ENCODE peak calls at places on chromosomes 1 and 21, in five cellular contexts. One of them, this sample, is unnamed.

GRCh38 chr21:46033410-46034404 is 52.1 kb downstream of the COL6A1 start:
- DNase-seq in brain microvascular endothelial cell: no peak
- DNase-seq in naive thymus-derived CD4-positive, alpha-beta T cell: no peak
- DNase-seq in mesendoderm: peak; percentile 35
- DNase-seq in lung: no peak
- DNase-seq in this sample: no peak

GRCh38 chr1:3129133-3129490 is 60.1 kb downstream of the PRDM16 start:
- DNase-seq in brain microvascular endothelial cell: no peak
- DNase-seq in naive thymus-derived CD4-positive, alpha-beta T cell: no peak
- DNase-seq in mesendoderm: no peak
- DNase-seq in lung: no peak
- DNase-seq in this sample: no peak

GRCh38 chr1:76336951-76337371 is 262.4 kb downstream of the ST6GALNAC3 start:
- DNase-seq in brain microvascular endothelial cell: peak; percentile 86
- DNase-seq in naive thymus-derived CD4-positive, alpha-beta T cell: no peak
- DNase-seq in mesendoderm: peak; percentile 21
- DNase-seq in lung: peak; percentile 67
- DNase-seq in this sample: no peak

GRCh38 chr21:45700461-45700860 is 56.9 kb downstream of the PCBP3 start:
- DNase-seq in brain microvascular endothelial cell: no peak
- DNase-seq in naive thymus-derived CD4-positive, alpha-beta T cell: no peak
- DNase-seq in mesendoderm: no peak
- DNase-seq in lung: no peak
- DNase-seq in this sample: no peak

GRCh38 chr21:39675595-39675994 is 62.9 kb downstream of the B3GALT5 start:
- DNase-seq in brain microvascular endothelial cell: no peak
- DNase-seq in naive thymus-derived CD4-positive, alpha-beta T cell: no peak
- DNase-seq in mesendoderm: no peak
- DNase-seq in lung: no peak
- DNase-seq in this sample: no peak

GRCh38 chr1:214441119-214441518 is 110.3 kb downstream of the PTPN14 start:
- DNase-seq in brain microvascular endothelial cell: peak; percentile 54
- DNase-seq in naive thymus-derived CD4-positive, alpha-beta T cell: peak; percentile 18
- DNase-seq in mesendoderm: no peak
- DNase-seq in lung: no peak
- DNase-seq in this sample: no peak

GRCh38 chr1:227789042-227789880 is 26.2 kb upstream of the PRSS38 start:
- DNase-seq in brain microvascular endothelial cell: no peak
- DNase-seq in naive thymus-derived CD4-positive, alpha-beta T cell: no peak
- DNase-seq in mesendoderm: peak; percentile 52
- DNase-seq in lung: peak; percentile 28
- DNase-seq in this sample: no peak

GRCh38 chr1:222167896-222168295 is 380.0 kb downstream of the HHIPL2 start:
- DNase-seq in brain microvascular endothelial cell: no peak
- DNase-seq in naive thymus-derived CD4-positive, alpha-beta T cell: no peak
- DNase-seq in mesendoderm: no peak
- DNase-seq in lung: no peak
- DNase-seq in this sample: no peak

GRCh38 chr1:109197163-109198042 is 16.3 kb upstream of the SARS1 start:
- DNase-seq in brain microvascular endothelial cell: peak; percentile 99
- DNase-seq in naive thymus-derived CD4-positive, alpha-beta T cell: no peak
- DNase-seq in mesendoderm: peak; percentile 95
- DNase-seq in lung: peak; percentile 51
- DNase-seq in this sample: peak; percentile 97

DNA sequence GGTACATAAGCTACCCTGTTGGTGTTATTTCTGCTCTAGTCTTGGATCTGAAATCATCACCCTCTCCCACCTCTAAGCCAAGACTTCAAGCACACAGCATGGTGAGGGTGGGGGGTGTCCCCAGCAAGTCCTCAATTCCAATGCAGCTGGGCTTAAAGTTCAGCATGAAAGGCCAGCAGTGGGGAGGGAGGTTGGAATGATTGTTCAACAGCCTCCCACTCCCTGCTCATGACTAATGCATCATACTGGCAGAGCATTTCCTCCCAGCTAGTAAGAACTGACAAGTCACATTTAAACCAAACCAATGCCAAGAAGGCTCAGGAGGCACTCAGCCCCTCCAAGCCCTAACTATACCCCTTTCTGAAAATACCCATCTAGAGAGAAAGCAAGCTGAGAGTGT is 50.1 kb downstream of the TIAM1 start:
- DNase-seq in brain microvascular endothelial cell: peak; percentile 92
- DNase-seq in naive thymus-derived CD4-positive, alpha-beta T cell: no peak
- DNase-seq in mesendoderm: peak; percentile 70
- DNase-seq in lung: no peak
- DNase-seq in this sample: peak; percentile 89
- H3K27ac ChIP-seq in brain microvascular endothelial cell: peak overlapping the region; percentile 45
- H3K27ac ChIP-seq in naive thymus-derived CD4-positive, alpha-beta T cell: no peak overlapping the region
- H3K27ac ChIP-seq in mesendoderm: no peak overlapping the region
- H3K27ac ChIP-seq in lung: no peak overlapping the region
- H3K27ac ChIP-seq in this sample: peak overlapping the region; percentile 60

DNA sequence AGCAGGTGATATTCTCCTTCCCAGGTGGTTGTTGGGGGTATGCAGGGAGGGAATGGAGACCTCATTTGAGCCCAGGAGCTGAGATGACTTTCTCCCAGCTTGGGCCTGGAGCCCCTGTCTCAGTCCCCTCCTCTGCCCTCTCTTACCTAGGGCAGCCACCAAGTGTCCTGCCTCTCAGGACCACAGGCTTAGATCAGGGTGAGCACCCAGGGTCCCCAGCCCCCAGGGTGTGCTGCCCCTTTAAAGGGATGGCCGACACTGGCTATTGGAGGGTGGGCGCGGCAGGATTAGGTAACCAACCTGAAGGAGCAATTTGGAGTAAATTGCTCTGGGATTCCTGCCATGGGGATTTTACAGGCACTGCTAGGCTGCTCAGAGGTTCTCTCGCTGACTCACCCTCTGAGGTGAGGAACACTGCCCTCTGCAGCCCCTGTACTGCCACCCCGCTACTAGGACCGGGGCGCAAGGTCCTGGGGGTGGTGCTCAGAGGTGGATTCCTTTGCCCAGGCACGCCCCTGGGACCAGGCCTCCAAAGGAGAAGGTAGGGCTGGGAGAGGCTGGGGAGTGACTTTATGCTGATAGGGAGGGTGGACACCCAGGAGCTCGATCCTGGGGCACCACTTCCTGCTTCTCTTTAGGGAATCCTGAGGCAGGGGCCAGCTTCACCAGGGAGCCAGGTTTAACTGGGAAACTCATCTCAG is 1.5 kb downstream of the RPS6KA1 start:
- DNase-seq in brain microvascular endothelial cell: no peak
- DNase-seq in naive thymus-derived CD4-positive, alpha-beta T cell: no peak
- DNase-seq in mesendoderm: peak; percentile 96
- DNase-seq in lung: peak; percentile 89
- DNase-seq in this sample: peak; percentile 98
- H3K27ac ChIP-seq in brain microvascular endothelial cell: no peak overlapping the region
- H3K27ac ChIP-seq in naive thymus-derived CD4-positive, alpha-beta T cell: no peak overlapping the region
- H3K27ac ChIP-seq in mesendoderm: peak overlapping the region; percentile 32
- H3K27ac ChIP-seq in lung: peak overlapping the region; percentile 82
- H3K27ac ChIP-seq in this sample: peak overlapping the region; percentile 98

DNA sequence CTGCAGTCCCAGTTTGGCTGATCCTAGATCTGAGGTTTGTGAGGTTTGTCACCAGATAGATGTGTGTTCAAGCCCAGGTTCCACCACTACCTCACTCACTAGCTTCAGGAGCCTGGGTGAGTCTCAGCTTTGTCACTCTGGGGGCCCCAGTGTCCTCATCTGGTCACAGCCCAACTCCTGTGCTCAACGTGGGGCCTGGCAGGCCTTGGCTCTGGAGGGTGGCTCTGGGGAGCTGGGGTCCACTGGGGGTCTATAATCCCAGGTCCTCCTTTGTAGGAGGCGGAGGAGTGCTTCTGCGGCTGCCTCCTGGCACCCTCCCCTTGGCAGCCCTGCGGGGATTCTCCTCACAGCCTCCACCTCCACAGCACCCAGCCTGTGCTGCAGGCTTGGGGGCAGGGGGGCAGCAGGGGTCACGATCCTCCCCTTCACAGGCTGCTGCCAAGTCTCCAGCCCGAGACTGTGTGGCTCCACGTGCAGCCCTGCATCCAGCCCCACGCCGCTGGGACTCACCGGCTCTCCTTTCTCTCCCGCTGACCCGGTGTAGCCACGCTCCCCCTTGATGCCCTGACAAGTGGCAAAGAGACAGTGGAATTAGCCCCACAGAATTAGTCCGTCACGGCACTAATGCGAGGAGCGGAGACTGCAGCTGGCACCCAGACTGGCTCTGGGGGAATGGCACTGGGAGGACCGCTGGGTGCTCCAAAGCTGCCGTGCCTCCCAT is 22.5 kb upstream of the PEF1 start:
- DNase-seq in brain microvascular endothelial cell: no peak
- DNase-seq in naive thymus-derived CD4-positive, alpha-beta T cell: no peak
- DNase-seq in mesendoderm: no peak
- DNase-seq in lung: no peak
- DNase-seq in this sample: no peak
- H3K27ac ChIP-seq in brain microvascular endothelial cell: no peak overlapping the region
- H3K27ac ChIP-seq in naive thymus-derived CD4-positive, alpha-beta T cell: no peak overlapping the region
- H3K27ac ChIP-seq in mesendoderm: no peak overlapping the region
- H3K27ac ChIP-seq in lung: no peak overlapping the region
- H3K27ac ChIP-seq in this sample: peak overlapping the region; percentile 97

DNA sequence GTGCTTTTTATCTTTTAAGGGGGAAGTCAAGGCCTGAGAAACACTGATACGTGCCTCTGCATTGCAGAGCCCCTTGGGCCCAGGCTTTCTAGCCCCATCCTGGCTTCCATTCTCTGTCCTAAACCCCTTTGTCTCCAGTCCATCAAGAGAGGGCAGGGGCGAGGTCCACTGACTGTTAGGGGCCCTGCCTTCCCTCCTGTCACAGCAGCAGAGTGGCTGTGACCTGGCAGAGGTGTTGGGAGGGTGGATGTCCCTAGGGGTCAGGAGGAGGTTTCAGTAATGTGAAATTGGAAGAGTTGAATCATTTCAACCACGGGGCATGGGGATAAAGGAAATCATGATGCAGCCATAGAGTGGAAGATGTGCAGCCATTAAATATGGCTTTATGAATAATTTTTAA is 24.0 kb downstream of the SOX13 start:
- DNase-seq in brain microvascular endothelial cell: no peak
- DNase-seq in naive thymus-derived CD4-positive, alpha-beta T cell: no peak
- DNase-seq in mesendoderm: no peak
- DNase-seq in lung: no peak
- DNase-seq in this sample: no peak
- H3K27ac ChIP-seq in brain microvascular endothelial cell: no peak overlapping the region
- H3K27ac ChIP-seq in naive thymus-derived CD4-positive, alpha-beta T cell: no peak overlapping the region
- H3K27ac ChIP-seq in mesendoderm: no peak overlapping the region
- H3K27ac ChIP-seq in lung: peak overlapping the region; percentile 42
- H3K27ac ChIP-seq in this sample: no peak overlapping the region

GRCh38 chr1:71465093-71465492 is 384.3 kb upstream of the ZRANB2 start:
- DNase-seq in brain microvascular endothelial cell: no peak
- DNase-seq in naive thymus-derived CD4-positive, alpha-beta T cell: no peak
- DNase-seq in mesendoderm: no peak
- DNase-seq in lung: no peak
- DNase-seq in this sample: no peak
- H3K27ac ChIP-seq in brain microvascular endothelial cell: no peak overlapping the region
- H3K27ac ChIP-seq in naive thymus-derived CD4-positive, alpha-beta T cell: no peak overlapping the region
- H3K27ac ChIP-seq in mesendoderm: no peak overlapping the region
- H3K27ac ChIP-seq in lung: no peak overlapping the region
- H3K27ac ChIP-seq in this sample: no peak overlapping the region

GRCh38 chr1:167734841-167735240 is 13.1 kb downstream of the MPZL1 start:
- DNase-seq in brain microvascular endothelial cell: no peak
- DNase-seq in naive thymus-derived CD4-positive, alpha-beta T cell: no peak
- DNase-seq in mesendoderm: no peak
- DNase-seq in lung: no peak
- DNase-seq in this sample: no peak

GRCh38 chr1:167734227-167734626 is 12.4 kb downstream of the MPZL1 start:
- DNase-seq in brain microvascular endothelial cell: no peak
- DNase-seq in naive thymus-derived CD4-positive, alpha-beta T cell: no peak
- DNase-seq in mesendoderm: no peak
- DNase-seq in lung: no peak
- DNase-seq in this sample: no peak

GRCh38 chr1:167739752-167740151 is 18.0 kb downstream of the MPZL1 start:
- DNase-seq in brain microvascular endothelial cell: no peak
- DNase-seq in naive thymus-derived CD4-positive, alpha-beta T cell: no peak
- DNase-seq in mesendoderm: no peak
- DNase-seq in lung: no peak
- DNase-seq in this sample: no peak

GRCh38 chr1:167737169-167737568 is 15.4 kb downstream of the MPZL1 start:
- DNase-seq in brain microvascular endothelial cell: no peak
- DNase-seq in naive thymus-derived CD4-positive, alpha-beta T cell: no peak
- DNase-seq in mesendoderm: no peak
- DNase-seq in lung: no peak
- DNase-seq in this sample: no peak

DNA sequence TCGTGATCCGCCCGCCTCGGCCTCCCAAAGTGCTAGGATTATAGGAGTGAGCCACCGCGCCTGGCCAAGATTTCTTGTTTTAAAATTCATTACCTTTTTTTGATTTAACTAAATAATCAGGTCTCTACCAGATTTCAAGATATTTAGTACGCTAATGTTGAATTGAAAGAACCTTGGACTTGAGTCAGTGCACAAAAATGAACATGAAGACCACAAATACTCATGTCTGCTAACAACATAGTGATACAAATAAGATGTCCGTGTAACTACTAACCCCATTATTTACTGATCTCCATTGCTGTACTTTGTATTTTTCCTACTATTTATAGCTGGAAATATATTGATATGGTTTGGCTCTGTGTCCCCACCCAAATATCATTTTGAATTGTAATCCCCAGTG is 16.4 kb downstream of the MPZL1 start:
- DNase-seq in brain microvascular endothelial cell: no peak
- DNase-seq in naive thymus-derived CD4-positive, alpha-beta T cell: no peak
- DNase-seq in mesendoderm: no peak
- DNase-seq in lung: no peak
- DNase-seq in this sample: no peak
- H3K27ac ChIP-seq in brain microvascular endothelial cell: no peak overlapping the region
- H3K27ac ChIP-seq in naive thymus-derived CD4-positive, alpha-beta T cell: no peak overlapping the region
- H3K27ac ChIP-seq in mesendoderm: no peak overlapping the region
- H3K27ac ChIP-seq in lung: no peak overlapping the region
- H3K27ac ChIP-seq in this sample: no peak overlapping the region

GRCh38 chr1:33763406-33763805 is 100.5 kb upstream of the HMGB4 start:
- DNase-seq in brain microvascular endothelial cell: peak; percentile 1
- DNase-seq in naive thymus-derived CD4-positive, alpha-beta T cell: no peak
- DNase-seq in mesendoderm: peak; percentile 22
- DNase-seq in lung: no peak
- DNase-seq in this sample: peak; percentile 80
- H3K27ac ChIP-seq in brain microvascular endothelial cell: no peak overlapping the region
- H3K27ac ChIP-seq in naive thymus-derived CD4-positive, alpha-beta T cell: no peak overlapping the region
- H3K27ac ChIP-seq in mesendoderm: no peak overlapping the region
- H3K27ac ChIP-seq in lung: no peak overlapping the region
- H3K27ac ChIP-seq in this sample: no peak overlapping the region

DNA sequence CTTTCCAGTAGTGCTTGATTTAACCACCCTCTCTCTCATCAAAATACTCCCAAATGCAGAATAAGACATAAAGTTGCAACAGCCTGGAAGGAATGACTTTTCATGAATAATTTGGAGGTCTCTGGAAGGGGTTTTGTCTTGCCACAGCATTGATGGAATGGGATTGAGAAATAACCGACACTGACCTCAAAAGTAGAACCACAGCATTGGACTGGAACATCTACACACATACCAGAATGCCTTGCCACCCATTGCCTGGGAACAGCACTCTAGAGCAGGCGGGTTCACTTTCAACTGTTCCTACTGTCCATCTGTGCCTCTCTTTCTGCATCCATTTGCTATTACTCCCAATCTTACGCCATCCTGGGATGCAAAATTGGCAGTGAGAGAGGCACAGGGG is 149.1 kb upstream of the USP24 start:
- DNase-seq in brain microvascular endothelial cell: no peak
- DNase-seq in naive thymus-derived CD4-positive, alpha-beta T cell: no peak
- DNase-seq in mesendoderm: no peak
- DNase-seq in lung: no peak
- DNase-seq in this sample: no peak
- H3K27ac ChIP-seq in brain microvascular endothelial cell: no peak overlapping the region
- H3K27ac ChIP-seq in naive thymus-derived CD4-positive, alpha-beta T cell: no peak overlapping the region
- H3K27ac ChIP-seq in mesendoderm: no peak overlapping the region
- H3K27ac ChIP-seq in lung: no peak overlapping the region
- H3K27ac ChIP-seq in this sample: no peak overlapping the region

GRCh38 chr1:154859151-154859785 is 10.8 kb downstream of the KCNN3 start:
- DNase-seq in brain microvascular endothelial cell: no peak
- DNase-seq in naive thymus-derived CD4-positive, alpha-beta T cell: no peak
- DNase-seq in mesendoderm: no peak
- DNase-seq in lung: no peak
- DNase-seq in this sample: no peak
- H3K27ac ChIP-seq in brain microvascular endothelial cell: no peak overlapping the region
- H3K27ac ChIP-seq in naive thymus-derived CD4-positive, alpha-beta T cell: no peak overlapping the region
- H3K27ac ChIP-seq in mesendoderm: no peak overlapping the region
- H3K27ac ChIP-seq in lung: peak overlapping the region; percentile 19
- H3K27ac ChIP-seq in this sample: no peak overlapping the region

GRCh38 chr1:195956845-195957244 is 651.4 kb downstream of the KCNT2 start:
- DNase-seq in brain microvascular endothelial cell: no peak
- DNase-seq in naive thymus-derived CD4-positive, alpha-beta T cell: no peak
- DNase-seq in mesendoderm: no peak
- DNase-seq in lung: no peak
- DNase-seq in this sample: no peak
- H3K27ac ChIP-seq in brain microvascular endothelial cell: no peak overlapping the region
- H3K27ac ChIP-seq in naive thymus-derived CD4-positive, alpha-beta T cell: no peak overlapping the region
- H3K27ac ChIP-seq in mesendoderm: no peak overlapping the region
- H3K27ac ChIP-seq in lung: no peak overlapping the region
- H3K27ac ChIP-seq in this sample: no peak overlapping the region

This sample was measured in RWPE1.